ENCODE peak calls at places on chromosomes 5 and 9, in six cellular contexts. A, L, T, Y, P and D are unnamed samples.

GRCh38 chr5:150295741-150296486 is 6.3 kb upstream of the CAMK2A start:
- DNase-seq in T (no peak), P (no peak), L (no peak), Y (no peak), A (no peak), D (no peak)

GRCh38 chr9:124840300-124840833 is 12.9 kb upstream of the WDR38 start:
- DNase-seq in P (peak), T (peak), A (no peak), Y (no peak), L (no peak), D (no peak)

GRCh38 chr9:105296889-105297288 is 52.4 kb downstream of the SLC44A1 start:
- DNase-seq in A (peak), Y (peak), P (no peak), T (no peak), L (peak), D (no peak)

GRCh38 chr9:6006968-6007769 is 8.3 kb downstream of the RANBP6 start:
- DNase-seq in Y (peak), P (peak), T (peak), A (peak), L (peak), D (peak)

GRCh38 chr5:14215901-14216300 is 72.8 kb downstream of the TRIO start:
- DNase-seq in L (no peak), Y (no peak), T (no peak), A (no peak), P (no peak), D (no peak)

GRCh38 chr5:87650284-87650683 is 237.6 kb upstream of the CCNH start:
- DNase-seq in A (no peak), T (no peak), L (no peak), P (no peak), Y (no peak), D (no peak)

GRCh38 chr9:4366649-4367330 is 66.9 kb upstream of the GLIS3 start:
- DNase-seq in L (peak), T (peak), A (peak), Y (peak), P (peak), D (peak)

GRCh38 chr5:72555871-72556270 is 48.7 kb upstream of the ZNF366 start:
- DNase-seq in P (no peak), Y (no peak), L (no peak), T (no peak), A (peak), D (no peak)

GRCh38 chr9:86424246-86424891 is 70.2 kb upstream of the TUT7 start:
- DNase-seq in P (no peak), T (peak), L (no peak), A (no peak), Y (peak), D (no peak)

GRCh38 chr5:160479926-160480325 is 58.3 kb downstream of the PTTG1 start:
- DNase-seq in A (no peak), L (peak), P (no peak), Y (peak), T (no peak), D (no peak)

GRCh38 chr5:23318166-23318565 is 189.2 kb upstream of the PRDM9 start:
- DNase-seq in P (no peak), Y (no peak), T (no peak), A (no peak), L (no peak), D (no peak)

GRCh38 chr9:120889606-120890396 is 12.8 kb upstream of the PHF19 start:
- DNase-seq in P (no peak), L (no peak), Y (no peak), A (no peak), T (no peak), D (no peak)